ENCODE peak calls at places on chromosomes 1 and 21, in four cellular contexts. U is brain microvascular endothelial cell, B is uterus, I is M059J. G is an unnamed sample.

GRCh38 chr21:44734841-44735240 is 23.5 kb upstream of the TSPEAR start:
- DNase-seq in U (no peak), B (no peak), I (no peak), G (no peak)

GRCh38 chr21:30733026-30733425 is 14.0 kb downstream of the KRTAP21-2 start:
- DNase-seq in U (no peak), B (no peak), I (no peak), G (no peak)

GRCh38 chr1:2103901-2104590 is 53.8 kb downstream of the PRKCZ start:
- DNase-seq in U (no peak), B (no peak), I (no peak), G (peak; percentile 48)

GRCh38 chr1:66733348-66734017 is 18.8 kb upstream of the DYNLT5 start:
- DNase-seq in U (peak; percentile 14), B (no peak), I (peak; percentile 62), G (no peak)

GRCh38 chr1:44803062-44803311 is 2.8 kb downstream of the PLK3 start:
- DNase-seq in U (no peak), B (no peak), I (no peak), G (no peak)

GRCh38 chr1:150150511-150151021 is 850 bp downstream of the PLEKHO1 start:
- DNase-seq in U (no peak), B (peak; percentile 58), I (peak; percentile 49), G (peak; percentile 54)

GRCh38 chr1:156390409-156391144 is 21.6 kb downstream of the RHBG start:
- DNase-seq in U (no peak), B (no peak), I (no peak), G (no peak)

GRCh38 chr1:116411784-116412479 is 38.9 kb downstream of the ATP1A1 start:
- DNase-seq in U (peak; percentile 24), B (no peak), I (peak; percentile 20), G (no peak)

GRCh38 chr1:30692201-30692947 is 31.0 kb downstream of the MATN1 start:
- DNase-seq in U (no peak), B (no peak), I (no peak), G (no peak)

GRCh38 chr21:45410865-45411809 is 6.2 kb downstream of the COL18A1 start:
- DNase-seq in U (no peak), B (no peak), I (no peak), G (peak; percentile 74)

GRCh38 chr1:116513956-116514355 is 56.9 kb downstream of the CD58 start:
- DNase-seq in U (no peak), B (no peak), I (no peak), G (no peak)

GRCh38 chr1:219066631-219067349 is 106.9 kb upstream of the LYPLAL1 start:
- DNase-seq in U (peak; percentile 53), B (no peak), I (peak; percentile 91), G (no peak)

GRCh38 chr1:221635305-221635704 is 106.6 kb downstream of the DUSP10 start:
- DNase-seq in U (no peak), B (no peak), I (no peak), G (no peak)

GRCh38 chr1:204344665-204345064 is 15.1 kb downstream of the PLEKHA6 start:
- DNase-seq in U (no peak), B (no peak), I (no peak), G (no peak)

GRCh38 chr1:73065585-73065984 is 783.2 kb upstream of the NEGR1 start:
- DNase-seq in U (no peak), B (no peak), I (no peak), G (no peak)

GRCh38 chr1:223298706-223299105 is 65.3 kb downstream of the SUSD4 start:
- DNase-seq in U (peak; percentile 13), B (no peak), I (no peak), G (no peak)

GRCh38 chr1:117674521-117675400 is 68.9 kb downstream of the TENT5C start:
- DNase-seq in U (no peak), B (no peak), I (peak; percentile 47), G (no peak)

GRCh38 chr1:117061986-117062415 is 1.9 kb downstream of the TTF2 start:
- DNase-seq in U (peak; percentile 83), B (no peak), I (peak; percentile 86), G (no peak)

G was measured in heart left ventricle.